ENCODE peak calls at places on chromosomes 4 and X, in ten cellular contexts. B, Z, W, Q, R, P, Y, X, E and O are unnamed samples.

GRCh38 chr4:115154826-115155225 is 41.4 kb upstream of the NDST4 start:
- DNase-seq in B (no peak), Z (no peak), W (peak; percentile 3), Q (peak; percentile 41), R (peak; percentile 58), P (no peak), Y (peak; percentile 39), X (no peak), E (no peak), O (no peak)

GRCh38 chrX:69229436-69229835 is 64.2 kb upstream of the PJA1 start:
- DNase-seq in B (peak; percentile 4), Z (no peak), W (peak; percentile 28), Q (no peak), R (peak; percentile 69), P (peak; percentile 67), Y (no peak), X (no peak), E (no peak), O (no peak)

GRCh38 chrX:39133971-39134370 is 332.7 kb downstream of the MID1IP1 start:
- DNase-seq in B (no peak), Z (no peak), W (no peak), Q (no peak), R (no peak), P (no peak), Y (no peak), X (no peak), E (no peak), O (peak; percentile 3)

GRCh38 chrX:15985937-15986336 is 131.3 kb upstream of the AP1S2 start:
- DNase-seq in B (no peak), Z (no peak), W (no peak), Q (no peak), R (no peak), P (no peak), Y (no peak), X (no peak), E (no peak), O (no peak)

GRCh38 chr4:20203508-20203907 is 48.2 kb upstream of the SLIT2 start:
- DNase-seq in B (peak; percentile 85), Z (no peak), W (peak; percentile 57), Q (no peak), R (peak; percentile 98), P (peak; percentile 60), Y (peak; percentile 84), X (no peak), E (no peak), O (no peak)

GRCh38 chr4:2166253-2166652 is 75.7 kb downstream of the HAUS3 start:
- DNase-seq in B (no peak), Z (no peak), W (no peak), Q (no peak), R (no peak), P (no peak), Y (no peak), X (no peak), E (no peak), O (no peak)

GRCh38 chr4:1421650-1422049 is 15.4 kb upstream of the NKX1-1 start:
- DNase-seq in B (no peak), Z (no peak), W (no peak), Q (peak; percentile 46), R (no peak), P (no peak), Y (no peak), X (no peak), E (no peak), O (no peak)

GRCh38 chr4:30068234-30068633 is 651.9 kb upstream of the PCDH7 start:
- DNase-seq in B (no peak), Z (no peak), W (peak; percentile 0), Q (no peak), R (no peak), P (no peak), Y (no peak), X (no peak), E (no peak), O (no peak)

GRCh38 chr4:186201535-186202230 is 10.3 kb downstream of the CYP4V2 start:
- DNase-seq in B (peak; percentile 31), Z (peak; percentile 64), W (peak; percentile 51), Q (peak; percentile 54), R (peak; percentile 25), P (peak; percentile 57), Y (no peak), X (peak; percentile 66), E (no peak), O (peak; percentile 46)

GRCh38 chrX:106170318-106170717 is 2.2 kb downstream of the PWWP3B start:
- DNase-seq in B (peak; percentile 4), Z (no peak), W (peak; percentile 49), Q (no peak), R (peak; percentile 0), P (peak; percentile 59), Y (no peak), X (peak; percentile 8), E (no peak), O (no peak)

GRCh38 chr4:135120190-135120589 is 918.6 kb upstream of the PABPC4L start:
- DNase-seq in B (peak; percentile 13), Z (no peak), W (peak; percentile 25), Q (no peak), R (no peak), P (peak; percentile 67), Y (no peak), X (no peak), E (no peak), O (no peak)

GRCh38 chr4:10074767-10075105 is 41.9 kb downstream of the WDR1 start:
- DNase-seq in B (peak; percentile 20), Z (peak; percentile 41), W (peak; percentile 50), Q (peak; percentile 31), R (peak; percentile 61), P (peak; percentile 64), Y (peak; percentile 24), X (no peak), E (no peak), O (no peak)

GRCh38 chr4:76963136-76963477 is 13.6 kb downstream of the SEPTIN11 start:
- DNase-seq in B (peak; percentile 58), Z (no peak), W (no peak), Q (no peak), R (peak; percentile 76), P (no peak), Y (no peak), X (no peak), E (no peak), O (no peak)

GRCh38 chrX:132367984-132368383 is 120.9 kb downstream of the MBNL3 start:
- DNase-seq in B (no peak), Z (no peak), W (no peak), Q (no peak), R (no peak), P (no peak), Y (no peak), X (no peak), E (no peak), O (no peak)

DNA sequence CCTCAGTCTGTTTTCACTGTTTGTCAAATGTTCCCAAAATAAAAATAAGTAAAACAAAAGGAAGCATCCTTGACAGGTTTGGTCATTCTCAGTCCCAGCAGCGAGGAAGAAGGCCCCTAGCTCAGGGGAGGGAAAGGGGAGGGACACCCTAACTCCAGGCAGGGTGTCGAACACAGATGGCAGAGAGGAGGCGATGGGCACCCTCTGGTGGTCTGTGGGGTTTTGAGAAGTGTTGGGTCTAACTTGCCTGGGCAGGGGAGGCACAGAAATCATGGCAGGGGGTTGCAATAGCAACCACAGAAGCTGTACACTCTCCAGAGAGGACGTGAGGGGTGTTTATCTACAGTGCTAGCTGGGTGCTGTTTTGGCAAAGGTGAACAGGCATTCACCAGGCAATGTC is 229.8 kb upstream of the SFRP2 start:
- DNase-seq in B (no peak), Z (no peak), W (no peak), Q (peak; percentile 80), R (no peak), P (no peak), Y (no peak), X (no peak), E (no peak), O (peak; percentile 26)
- TF ChIP-seq CTCF in B (no peak), Z (no peak), W (no peak), Q (peak; percentile 69), R (no peak), P (no peak), Y (peak; percentile 10), X (peak; percentile 18), E (no peak), O (no peak)

GRCh38 chr4:154626793-154627484 is 14.5 kb upstream of the FGG start:
- DNase-seq in B (peak; percentile 16), Z (peak; percentile 51), W (peak; percentile 44), Q (peak; percentile 90), R (peak; percentile 5), P (peak; percentile 39), Y (no peak), X (peak; percentile 63), E (no peak), O (peak; percentile 87)
- TF ChIP-seq CTCF in B (peak; percentile 54), Z (peak; percentile 65), W (peak; percentile 72), Q (peak; percentile 73), R (peak; percentile 20), P (peak; percentile 47), Y (peak; percentile 64), X (peak; percentile 77), E (no peak), O (peak; percentile 72)

GRCh38 chr4:73431813-73432168 is 4.2 kb upstream of the AFP start:
- DNase-seq in B (no peak), Z (no peak), W (no peak), Q (no peak), R (no peak), P (no peak), Y (no peak), X (no peak), E (no peak), O (no peak)

GRCh38 chr4:73433140-73433539 is 2.9 kb upstream of the AFP start:
- DNase-seq in B (no peak), Z (no peak), W (no peak), Q (no peak), R (no peak), P (no peak), Y (no peak), X (no peak), E (no peak), O (no peak)

GRCh38 chr4:73435984-73436383 is at the start of gene AFP:
- DNase-seq in B (no peak), Z (no peak), W (no peak), Q (no peak), R (no peak), P (no peak), Y (no peak), X (no peak), E (no peak), O (no peak)

GRCh38 chr4:73432169-73433000 is 3.6 kb upstream of the AFP start:
- DNase-seq in B (no peak), Z (no peak), W (peak; percentile 4), Q (no peak), R (no peak), P (no peak), Y (no peak), X (no peak), E (no peak), O (no peak)

DNA sequence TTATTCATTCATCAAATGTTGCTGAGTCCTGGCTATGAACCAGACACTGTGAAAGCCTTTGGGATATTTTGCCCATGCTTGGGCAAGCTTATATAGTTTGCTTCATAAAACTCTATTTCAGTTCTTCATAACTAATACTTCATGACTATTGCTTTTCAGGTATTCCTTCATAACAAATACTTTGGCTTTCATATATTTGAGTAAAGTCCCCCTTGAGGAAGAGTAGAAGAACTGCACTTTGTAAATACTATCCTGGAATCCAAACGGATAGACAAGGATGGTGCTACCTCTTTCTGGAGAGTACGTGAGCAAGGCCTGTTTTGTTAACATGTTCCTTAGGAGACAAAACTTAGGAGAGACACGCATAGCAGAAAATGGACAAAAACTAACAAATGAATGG is 1.7 kb upstream of the AFP start:
- DNase-seq in B (no peak), Z (peak; percentile 4), W (peak; percentile 17), Q (peak; percentile 21), R (no peak), P (peak; percentile 18), Y (no peak), X (peak; percentile 4), E (no peak), O (no peak)
- TF ChIP-seq CTCF in B (peak; percentile 55), Z (peak; percentile 10), W (peak; percentile 59), Q (peak; percentile 60), R (peak; percentile 71), P (peak; percentile 52), Y (peak; percentile 44), X (peak; percentile 51), E (no peak), O (peak; percentile 87)

GRCh38 chr4:53152467-53152866 is 213.4 kb downstream of the SCFD2 start:
- DNase-seq in B (no peak), Z (no peak), W (no peak), Q (no peak), R (no peak), P (no peak), Y (no peak), X (no peak), E (no peak), O (no peak)
- TF ChIP-seq CTCF in B (no peak), Z (no peak), W (no peak), Q (no peak), R (no peak), P (no peak), Y (no peak), X (no peak), E (no peak), O (no peak)